ENCODE peak calls at places on chromosomes 6 and 20, in nine cellular contexts. One of them, this sample, is unnamed.

GRCh38 chr20:63968928-63969760 is 586 bp downstream of the ZNF512B start:
- DNase-seq in heart left ventricle: peak; percentile 42
- DNase-seq in left ventricle myocardium inferior: peak; percentile 20
- DNase-seq in GM12865: no peak
- DNase-seq in heart right ventricle: peak; percentile 42
- DNase-seq in keratinocyte: no peak
- DNase-seq in cardiac muscle cell: peak; percentile 49
- DNase-seq in hepatocyte: no peak
- DNase-seq in AG04449: no peak
- DNase-seq in this sample: no peak

GRCh38 chr6:95519228-95520037 is 57.9 kb upstream of the MANEA start:
- DNase-seq in heart left ventricle: no peak
- DNase-seq in left ventricle myocardium inferior: no peak
- DNase-seq in GM12865: no peak
- DNase-seq in heart right ventricle: no peak
- DNase-seq in keratinocyte: no peak
- DNase-seq in cardiac muscle cell: no peak
- DNase-seq in hepatocyte: no peak
- DNase-seq in AG04449: no peak
- DNase-seq in this sample: no peak

GRCh38 chr6:111087106-111087835 is at the start of gene SLC16A10:
- DNase-seq in heart left ventricle: peak; percentile 76
- DNase-seq in left ventricle myocardium inferior: peak; percentile 79
- DNase-seq in GM12865: peak; percentile 82
- DNase-seq in heart right ventricle: peak; percentile 73
- DNase-seq in keratinocyte: no peak
- DNase-seq in cardiac muscle cell: peak; percentile 91
- DNase-seq in hepatocyte: peak; percentile 89
- DNase-seq in AG04449: no peak
- DNase-seq in this sample: no peak

GRCh38 chr20:48986899-48987298 is 59.2 kb upstream of the CSE1L start:
- DNase-seq in heart left ventricle: no peak
- DNase-seq in left ventricle myocardium inferior: no peak
- DNase-seq in GM12865: no peak
- DNase-seq in heart right ventricle: no peak
- DNase-seq in keratinocyte: no peak
- DNase-seq in cardiac muscle cell: no peak
- DNase-seq in hepatocyte: no peak
- DNase-seq in AG04449: no peak
- DNase-seq in this sample: no peak

GRCh38 chr6:42141603-42142117 is 760 bp downstream of the C6orf132 start:
- DNase-seq in heart left ventricle: no peak
- DNase-seq in left ventricle myocardium inferior: no peak
- DNase-seq in GM12865: no peak
- DNase-seq in heart right ventricle: no peak
- DNase-seq in keratinocyte: no peak
- DNase-seq in cardiac muscle cell: no peak
- DNase-seq in hepatocyte: peak; percentile 43
- DNase-seq in AG04449: no peak
- DNase-seq in this sample: no peak

GRCh38 chr6:158642805-158643489 is 1.6 kb downstream of the DYNLT1 start:
- DNase-seq in heart left ventricle: no peak
- DNase-seq in left ventricle myocardium inferior: no peak
- DNase-seq in GM12865: peak; percentile 43
- DNase-seq in heart right ventricle: no peak
- DNase-seq in keratinocyte: no peak
- DNase-seq in cardiac muscle cell: no peak
- DNase-seq in hepatocyte: no peak
- DNase-seq in AG04449: no peak
- DNase-seq in this sample: no peak

GRCh38 chr6:5246141-5246869 is 14.4 kb downstream of the LYRM4 start:
- DNase-seq in heart left ventricle: no peak
- DNase-seq in left ventricle myocardium inferior: no peak
- DNase-seq in GM12865: no peak
- DNase-seq in heart right ventricle: no peak
- DNase-seq in keratinocyte: no peak
- DNase-seq in cardiac muscle cell: no peak
- DNase-seq in hepatocyte: no peak
- DNase-seq in AG04449: no peak
- DNase-seq in this sample: no peak

GRCh38 chr20:23514848-23515247 is 23.9 kb downstream of the CST8 start:
- DNase-seq in heart left ventricle: no peak
- DNase-seq in left ventricle myocardium inferior: no peak
- DNase-seq in GM12865: no peak
- DNase-seq in heart right ventricle: no peak
- DNase-seq in keratinocyte: no peak
- DNase-seq in cardiac muscle cell: no peak
- DNase-seq in hepatocyte: no peak
- DNase-seq in AG04449: no peak
- DNase-seq in this sample: no peak

GRCh38 chr20:46438156-46438750 is 31.8 kb upstream of the ELMO2 start:
- DNase-seq in heart left ventricle: no peak
- DNase-seq in left ventricle myocardium inferior: no peak
- DNase-seq in GM12865: peak; percentile 35
- DNase-seq in heart right ventricle: peak; percentile 5
- DNase-seq in keratinocyte: no peak
- DNase-seq in cardiac muscle cell: peak; percentile 37
- DNase-seq in hepatocyte: peak; percentile 19
- DNase-seq in AG04449: no peak
- DNase-seq in this sample: peak; percentile 21

GRCh38 chr6:163554663-163555062 is 140.1 kb downstream of the QKI start:
- DNase-seq in heart left ventricle: peak; percentile 23
- DNase-seq in left ventricle myocardium inferior: peak; percentile 51
- DNase-seq in GM12865: peak; percentile 45
- DNase-seq in heart right ventricle: no peak
- DNase-seq in keratinocyte: peak; percentile 5
- DNase-seq in cardiac muscle cell: peak; percentile 51
- DNase-seq in hepatocyte: peak; percentile 32
- DNase-seq in AG04449: no peak
- DNase-seq in this sample: peak; percentile 15

GRCh38 chr6:97958143-97958542 is 675.1 kb upstream of the MMS22L start:
- DNase-seq in heart left ventricle: peak; percentile 12
- DNase-seq in left ventricle myocardium inferior: peak; percentile 17
- DNase-seq in GM12865: no peak
- DNase-seq in heart right ventricle: peak; percentile 4
- DNase-seq in keratinocyte: peak; percentile 36
- DNase-seq in cardiac muscle cell: no peak
- DNase-seq in hepatocyte: peak; percentile 10
- DNase-seq in AG04449: no peak
- DNase-seq in this sample: no peak

GRCh38 chr6:15441215-15441868 is 195.5 kb downstream of the JARID2 start:
- DNase-seq in heart left ventricle: peak; percentile 37
- DNase-seq in left ventricle myocardium inferior: no peak
- DNase-seq in GM12865: peak; percentile 58
- DNase-seq in heart right ventricle: peak; percentile 56
- DNase-seq in keratinocyte: no peak
- DNase-seq in cardiac muscle cell: peak; percentile 62
- DNase-seq in hepatocyte: peak; percentile 77
- DNase-seq in AG04449: no peak
- DNase-seq in this sample: peak; percentile 41

GRCh38 chr6:3353939-3354338 is 95.2 kb downstream of the PSMG4 start:
- DNase-seq in heart left ventricle: no peak
- DNase-seq in left ventricle myocardium inferior: no peak
- DNase-seq in GM12865: no peak
- DNase-seq in heart right ventricle: no peak
- DNase-seq in keratinocyte: no peak
- DNase-seq in cardiac muscle cell: no peak
- DNase-seq in hepatocyte: no peak
- DNase-seq in AG04449: no peak
- DNase-seq in this sample: no peak

GRCh38 chr6:146905313-146905712 is 298.9 kb upstream of the STXBP5 start:
- DNase-seq in heart left ventricle: peak; percentile 11
- DNase-seq in left ventricle myocardium inferior: no peak
- DNase-seq in GM12865: no peak
- DNase-seq in heart right ventricle: no peak
- DNase-seq in keratinocyte: no peak
- DNase-seq in cardiac muscle cell: no peak
- DNase-seq in hepatocyte: no peak
- DNase-seq in AG04449: no peak
- DNase-seq in this sample: no peak

GRCh38 chr6:137157601-137158000 is 15.8 kb downstream of the IL22RA2 start:
- DNase-seq in heart left ventricle: no peak
- DNase-seq in left ventricle myocardium inferior: no peak
- DNase-seq in GM12865: no peak
- DNase-seq in heart right ventricle: no peak
- DNase-seq in keratinocyte: peak; percentile 40
- DNase-seq in cardiac muscle cell: no peak
- DNase-seq in hepatocyte: peak; percentile 48
- DNase-seq in AG04449: no peak
- DNase-seq in this sample: no peak
- TF ChIP-seq CTCF in heart left ventricle: no peak
- TF ChIP-seq CTCF in left ventricle myocardium inferior: no peak
- TF ChIP-seq CTCF in GM12865: no peak
- TF ChIP-seq CTCF in heart right ventricle: no peak
- TF ChIP-seq CTCF in keratinocyte: no peak
- TF ChIP-seq CTCF in cardiac muscle cell: no peak
- TF ChIP-seq CTCF in hepatocyte: no peak
- TF ChIP-seq CTCF in AG04449: no peak
- TF ChIP-seq CTCF in this sample: no peak

DNA sequence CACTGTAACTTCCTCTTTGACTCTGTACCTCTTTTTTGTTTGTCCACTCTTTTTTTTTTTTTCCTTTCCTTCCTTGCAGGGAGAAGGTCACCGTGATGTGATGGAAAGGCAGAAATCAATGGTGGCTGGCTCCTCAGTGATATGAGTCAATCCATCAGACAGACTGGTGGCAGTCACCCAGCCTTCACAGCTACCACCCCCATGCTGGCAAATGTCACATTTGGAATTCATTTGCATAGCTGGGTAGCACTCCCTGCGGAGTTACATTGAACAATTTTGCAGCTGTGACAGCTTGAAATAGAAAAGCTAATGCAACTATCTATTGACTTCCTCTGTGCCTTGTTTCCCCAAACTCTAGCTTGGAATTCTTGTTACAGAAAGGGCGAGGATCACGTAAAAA is 668.5 kb downstream of the C6orf118 start:
- DNase-seq in heart left ventricle: no peak
- DNase-seq in left ventricle myocardium inferior: no peak
- DNase-seq in GM12865: peak; percentile 10
- DNase-seq in heart right ventricle: no peak
- DNase-seq in keratinocyte: no peak
- DNase-seq in cardiac muscle cell: no peak
- DNase-seq in hepatocyte: no peak
- DNase-seq in AG04449: no peak
- DNase-seq in this sample: no peak
- H3K4me3 ChIP-seq in heart left ventricle: no peak overlapping the region
- H3K4me3 ChIP-seq in left ventricle myocardium inferior: no peak overlapping the region
- H3K4me3 ChIP-seq in GM12865: no peak overlapping the region
- H3K4me3 ChIP-seq in heart right ventricle: no peak overlapping the region
- H3K4me3 ChIP-seq in keratinocyte: no peak overlapping the region
- H3K4me3 ChIP-seq in cardiac muscle cell: no peak overlapping the region
- H3K4me3 ChIP-seq in hepatocyte: no peak overlapping the region
- H3K4me3 ChIP-seq in AG04449: no peak overlapping the region
- H3K4me3 ChIP-seq in this sample: no peak overlapping the region

GRCh38 chr6:40778918-40779317 is 191.8 kb upstream of the LRFN2 start:
- DNase-seq in heart left ventricle: no peak
- DNase-seq in left ventricle myocardium inferior: no peak
- DNase-seq in GM12865: no peak
- DNase-seq in heart right ventricle: no peak
- DNase-seq in keratinocyte: no peak
- DNase-seq in cardiac muscle cell: no peak
- DNase-seq in hepatocyte: no peak
- DNase-seq in AG04449: no peak
- DNase-seq in this sample: no peak

GRCh38 chr6:40778186-40778585 is 191.0 kb upstream of the LRFN2 start:
- DNase-seq in heart left ventricle: no peak
- DNase-seq in left ventricle myocardium inferior: no peak
- DNase-seq in GM12865: no peak
- DNase-seq in heart right ventricle: no peak
- DNase-seq in keratinocyte: peak; percentile 42
- DNase-seq in cardiac muscle cell: no peak
- DNase-seq in hepatocyte: no peak
- DNase-seq in AG04449: no peak
- DNase-seq in this sample: no peak

GRCh38 chr6:40780626-40781025 is 193.5 kb upstream of the LRFN2 start:
- DNase-seq in heart left ventricle: no peak
- DNase-seq in left ventricle myocardium inferior: no peak
- DNase-seq in GM12865: no peak
- DNase-seq in heart right ventricle: no peak
- DNase-seq in keratinocyte: no peak
- DNase-seq in cardiac muscle cell: no peak
- DNase-seq in hepatocyte: no peak
- DNase-seq in AG04449: no peak
- DNase-seq in this sample: no peak

GRCh38 chr6:40779399-40779798 is 192.2 kb upstream of the LRFN2 start:
- DNase-seq in heart left ventricle: no peak
- DNase-seq in left ventricle myocardium inferior: no peak
- DNase-seq in GM12865: no peak
- DNase-seq in heart right ventricle: no peak
- DNase-seq in keratinocyte: peak; percentile 21
- DNase-seq in cardiac muscle cell: no peak
- DNase-seq in hepatocyte: no peak
- DNase-seq in AG04449: peak; percentile 14
- DNase-seq in this sample: peak; percentile 7

DNA sequence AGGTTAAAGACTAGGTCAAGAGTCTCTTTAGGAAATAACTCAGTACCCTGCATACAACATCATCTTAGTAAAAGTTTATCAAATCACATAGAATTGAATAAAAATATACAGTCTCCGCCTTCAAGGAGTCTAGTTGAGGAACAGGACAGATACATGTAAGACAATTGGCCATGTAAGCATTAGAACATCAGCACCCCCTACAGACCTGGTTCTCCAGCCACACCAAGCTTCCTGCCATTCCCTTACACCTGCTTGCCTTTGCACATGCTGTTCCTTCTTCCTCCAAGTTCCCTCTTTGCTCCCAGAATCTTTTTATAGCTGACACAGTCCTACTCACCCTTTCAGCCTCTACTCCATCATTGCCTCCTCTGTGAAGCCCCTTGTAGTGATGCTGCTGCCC is 187.8 kb upstream of the LRFN2 start:
- DNase-seq in heart left ventricle: no peak
- DNase-seq in left ventricle myocardium inferior: no peak
- DNase-seq in GM12865: peak; percentile 10
- DNase-seq in heart right ventricle: no peak
- DNase-seq in keratinocyte: no peak
- DNase-seq in cardiac muscle cell: no peak
- DNase-seq in hepatocyte: no peak
- DNase-seq in AG04449: no peak
- DNase-seq in this sample: no peak
- TF ChIP-seq CTCF in heart left ventricle: no peak
- TF ChIP-seq CTCF in left ventricle myocardium inferior: no peak
- TF ChIP-seq CTCF in GM12865: peak; percentile 31
- TF ChIP-seq CTCF in heart right ventricle: peak; percentile 7
- TF ChIP-seq CTCF in keratinocyte: peak; percentile 29
- TF ChIP-seq CTCF in cardiac muscle cell: no peak
- TF ChIP-seq CTCF in hepatocyte: peak; percentile 15
- TF ChIP-seq CTCF in AG04449: no peak
- TF ChIP-seq CTCF in this sample: no peak

GRCh38 chr20:59525500-59526241 is 78.7 kb upstream of the PHACTR3 start:
- DNase-seq in heart left ventricle: peak; percentile 32
- DNase-seq in left ventricle myocardium inferior: peak; percentile 62
- DNase-seq in GM12865: peak; percentile 34
- DNase-seq in heart right ventricle: peak; percentile 53
- DNase-seq in keratinocyte: no peak
- DNase-seq in cardiac muscle cell: peak; percentile 86
- DNase-seq in hepatocyte: peak; percentile 80
- DNase-seq in AG04449: no peak
- DNase-seq in this sample: peak; percentile 21

GRCh38 chr20:59520814-59521213 is 83.5 kb upstream of the PHACTR3 start:
- DNase-seq in heart left ventricle: no peak
- DNase-seq in left ventricle myocardium inferior: no peak
- DNase-seq in GM12865: no peak
- DNase-seq in heart right ventricle: no peak
- DNase-seq in keratinocyte: no peak
- DNase-seq in cardiac muscle cell: no peak
- DNase-seq in hepatocyte: no peak
- DNase-seq in AG04449: no peak
- DNase-seq in this sample: no peak

GRCh38 chr20:59526242-59527225 is 77.8 kb upstream of the PHACTR3 start:
- DNase-seq in heart left ventricle: no peak
- DNase-seq in left ventricle myocardium inferior: no peak
- DNase-seq in GM12865: no peak
- DNase-seq in heart right ventricle: no peak
- DNase-seq in keratinocyte: no peak
- DNase-seq in cardiac muscle cell: peak; percentile 17
- DNase-seq in hepatocyte: peak; percentile 20
- DNase-seq in AG04449: no peak
- DNase-seq in this sample: no peak
- H3K4me3 ChIP-seq in heart left ventricle: no peak overlapping the region
- H3K4me3 ChIP-seq in left ventricle myocardium inferior: no peak overlapping the region
- H3K4me3 ChIP-seq in GM12865: no peak overlapping the region
- H3K4me3 ChIP-seq in heart right ventricle: no peak overlapping the region
- H3K4me3 ChIP-seq in keratinocyte: no peak overlapping the region
- H3K4me3 ChIP-seq in cardiac muscle cell: no peak overlapping the region
- H3K4me3 ChIP-seq in hepatocyte: no peak overlapping the region
- H3K4me3 ChIP-seq in AG04449: no peak overlapping the region
- H3K4me3 ChIP-seq in this sample: no peak overlapping the region